ENCODE peak calls at places on chromosomes 11 and 22, in eight cellular contexts. Z, F, D, C, J, N, O and B are unnamed samples.
A peak's percentile ranks its signal among the peaks of the same experiment; 100 is the strongest.

GRCh38 chr11:118615282-118615979 is 8.0 kb downstream of the PHLDB1 start:
- DNase-seq in Z (no peak), F (no peak), D (no peak), C (no peak), J (no peak), N (no peak), O (no peak), B (no peak)

GRCh38 chr11:119222308-119222707 is 16.2 kb downstream of the CBL start:
- DNase-seq in Z (no peak), F (no peak), D (no peak), C (peak; percentile 51), J (peak; percentile 71), N (no peak), O (no peak), B (no peak)

GRCh38 chr11:102580185-102580951 is 44.8 kb downstream of the MMP20 start:
- DNase-seq in Z (no peak), F (no peak), D (no peak), C (no peak), J (no peak), N (no peak), O (no peak), B (no peak)

GRCh38 chr22:43088616-43088978 is 594 bp downstream of the TTLL1 start:
- DNase-seq in Z (no peak), F (no peak), D (no peak), C (no peak), J (no peak), N (no peak), O (no peak), B (no peak)

GRCh38 chr11:12266943-12267342 is 110.4 kb upstream of the PARVA start:
- DNase-seq in Z (no peak), F (no peak), D (no peak), C (no peak), J (no peak), N (no peak), O (no peak), B (no peak)

GRCh38 chr11:304915-305833 is 2.4 kb upstream of the IFITM2 start:
- DNase-seq in Z (peak; percentile 59), F (peak; percentile 77), D (peak; percentile 55), C (peak; percentile 72), J (peak; percentile 93), N (no peak), O (no peak), B (no peak)

GRCh38 chr11:41306435-41306834 is 153.0 kb downstream of the LRRC4C start:
- DNase-seq in Z (no peak), F (peak; percentile 53), D (no peak), C (no peak), J (no peak), N (peak; percentile 71), O (no peak), B (no peak)

GRCh38 chr11:125091247-125091876 is 20.1 kb downstream of the TMEM218 start:
- DNase-seq in Z (no peak), F (peak; percentile 60), D (no peak), C (peak; percentile 58), J (peak; percentile 86), N (no peak), O (peak; percentile 34), B (no peak)

GRCh38 chr22:44862981-44863860 is 110.8 kb downstream of the ARHGAP8 start:
- DNase-seq in Z (no peak), F (no peak), D (no peak), C (no peak), J (no peak), N (no peak), O (no peak), B (no peak)

GRCh38 chr11:34656062-34656720 is 35.3 kb downstream of the EHF start:
- DNase-seq in Z (no peak), F (no peak), D (no peak), C (no peak), J (peak; percentile 26), N (no peak), O (no peak), B (no peak)

GRCh38 chr11:129331217-129331616 is 44.4 kb upstream of the BARX2 start:
- DNase-seq in Z (no peak), F (no peak), D (no peak), C (no peak), J (no peak), N (no peak), O (no peak), B (no peak)

GRCh38 chr11:6297831-6298230 is 22.5 kb downstream of the CAVIN3 start:
- DNase-seq in Z (no peak), F (peak; percentile 21), D (no peak), C (no peak), J (no peak), N (no peak), O (no peak), B (no peak)

GRCh38 chr22:41501209-41501608 is 32.3 kb downstream of the ACO2 start:
- DNase-seq in Z (no peak), F (peak; percentile 22), D (no peak), C (no peak), J (no peak), N (no peak), O (no peak), B (no peak)

GRCh38 chr11:112715091-112715490 is 246.1 kb upstream of the NCAM1 start:
- DNase-seq in Z (no peak), F (no peak), D (no peak), C (no peak), J (no peak), N (no peak), O (no peak), B (no peak)

GRCh38 chr22:46538816-46539163 is 1.4 kb upstream of the CELSR1 start:
- DNase-seq in Z (no peak), F (no peak), D (no peak), C (no peak), J (peak; percentile 31), N (no peak), O (no peak), B (no peak)

GRCh38 chr22:41290262-41291221 is 4.6 kb upstream of the RANGAP1 start:
- DNase-seq in Z (no peak), F (no peak), D (no peak), C (peak; percentile 72), J (peak; percentile 75), N (peak; percentile 61), O (no peak), B (no peak)

GRCh38 chr11:14258177-14258935 is 100.6 kb downstream of the RRAS2 start:
- DNase-seq in Z (no peak), F (no peak), D (no peak), C (no peak), J (peak; percentile 35), N (no peak), O (no peak), B (no peak)

GRCh38 chr22:39277135-39277607 is 32.4 kb upstream of the PDGFB start:
- DNase-seq in Z (no peak), F (no peak), D (no peak), C (peak; percentile 74), J (peak; percentile 57), N (peak; percentile 54), O (no peak), B (no peak)

GRCh38 chr11:48019230-48019584 is 38.8 kb downstream of the PTPRJ start:
- DNase-seq in Z (no peak), F (no peak), D (no peak), C (no peak), J (peak; percentile 35), N (no peak), O (no peak), B (no peak)

GRCh38 chr22:37681001-37681424 is 5.1 kb upstream of the NOL12 start:
- DNase-seq in Z (no peak), F (peak; percentile 42), D (no peak), C (no peak), J (peak; percentile 35), N (no peak), O (no peak), B (no peak)

GRCh38 chr11:12029738-12030363 is 21.4 kb upstream of the DKK3 start:
- DNase-seq in Z (no peak), F (no peak), D (no peak), C (no peak), J (no peak), N (no peak), O (no peak), B (no peak)

GRCh38 chr11:3796346-3796745 is 1.0 kb downstream of the NUP98 start:
- DNase-seq in Z (no peak), F (no peak), D (no peak), C (no peak), J (no peak), N (no peak), O (no peak), B (no peak)

GRCh38 chr11:68099474-68100405 is 21.4 kb downstream of the CHKA start:
- DNase-seq in Z (peak; percentile 40), F (no peak), D (peak; percentile 11), C (no peak), J (peak; percentile 52), N (no peak), O (peak; percentile 24), B (no peak)